ENCODE peak calls at places on chromosomes 11 and 22, in six cellular contexts. G is tibial nerve, N is mucosa of gallbladder, P is aorta, M is Calu3, U is sciatic nerve. V is an unnamed sample.

GRCh38 chr11:120610101-120610500 is 98.6 kb downstream of the GRIK4 start:
- DNase-seq in G (no peak), N (no peak), P (no peak), M (no peak), U (no peak), V (no peak)

GRCh38 chr22:41848468-41848867 is 15.6 kb downstream of the SREBF2 start:
- DNase-seq in G (peak; percentile 46), N (no peak), P (no peak), M (peak; percentile 56), U (peak; percentile 67), V (peak; percentile 87)

GRCh38 chr11:66986178-66986545 is 11.1 kb downstream of the C11orf86 start:
- DNase-seq in G (no peak), N (peak; percentile 70), P (no peak), M (no peak), U (no peak), V (no peak)

GRCh38 chr11:7020183-7020917 is at the start of the genes NLRP14 and ZNF214:
- DNase-seq in G (peak; percentile 95), N (peak; percentile 95), P (peak; percentile 98), M (peak; percentile 81), U (peak; percentile 94), V (peak; percentile 96)

GRCh38 chr11:87628161-87628560 is 547.1 kb downstream of the RAB38 start:
- DNase-seq in G (no peak), N (no peak), P (no peak), M (no peak), U (no peak), V (no peak)

GRCh38 chr11:64998690-64999431 is 2.1 kb upstream of the BATF2 start:
- DNase-seq in G (no peak), N (no peak), P (no peak), M (peak; percentile 44), U (no peak), V (no peak)

GRCh38 chr22:30572840-30573593 is 1.4 kb downstream of the GAL3ST1 start:
- DNase-seq in G (no peak), N (peak; percentile 68), P (no peak), M (peak; percentile 54), U (no peak), V (no peak)

GRCh38 chr11:92340839-92341238 is 116.2 kb downstream of the FAT3 start:
- DNase-seq in G (no peak), N (peak; percentile 13), P (no peak), M (peak; percentile 17), U (no peak), V (no peak)

GRCh38 chr11:16603890-16604783 is 134.3 kb upstream of the C11orf58 start:
- DNase-seq in G (peak; percentile 50), N (peak; percentile 62), P (peak; percentile 82), M (peak; percentile 51), U (peak; percentile 75), V (peak; percentile 90)

GRCh38 chr22:19527321-19527721 is 3.1 kb upstream of the CLDN5 start:
- DNase-seq in G (no peak), N (no peak), P (peak; percentile 34), M (no peak), U (peak; percentile 6), V (peak; percentile 25)

GRCh38 chr22:25013634-25014033 is 61.1 kb downstream of the KIAA1671 start:
- DNase-seq in G (no peak), N (no peak), P (no peak), M (no peak), U (no peak), V (no peak)

GRCh38 chr11:12123177-12123576 is 12.8 kb downstream of the MICAL2 start:
- DNase-seq in G (no peak), N (no peak), P (no peak), M (no peak), U (no peak), V (no peak)

GRCh38 chr11:43359432-43359818 is 705 bp downstream of the TTC17 start:
- DNase-seq in G (peak; percentile 5), N (no peak), P (no peak), M (no peak), U (no peak), V (no peak)

GRCh38 chr22:46667245-46667623 is 47.0 kb downstream of the GRAMD4 start:
- DNase-seq in G (no peak), N (no peak), P (no peak), M (no peak), U (no peak), V (no peak)

GRCh38 chr11:33915521-33915920 is 23.6 kb upstream of the LMO2 start:
- DNase-seq in G (no peak), N (no peak), P (no peak), M (no peak), U (no peak), V (no peak)

V was measured in posterior vena cava.